ENCODE peak calls at places on chromosomes 7 and 10, in six cellular contexts. W, X, I, G, T and U are unnamed samples.

GRCh38 chr7:981793-982510 is 1.0 kb upstream of the CYP2W1 start:
- DNase-seq in I (no peak), G (no peak), W (no peak), X (no peak), T (no peak), U (no peak)

GRCh38 chr7:107842213-107842612 is 39.2 kb upstream of the SLC26A3 start:
- DNase-seq in I (no peak), X (no peak), W (no peak), T (no peak), G (no peak), U (no peak)

GRCh38 chr7:108165726-108166125 is 35.6 kb upstream of the LAMB4 start:
- DNase-seq in W (no peak), G (no peak), T (no peak), I (no peak), X (no peak), U (no peak)

GRCh38 chr7:99393363-99394187 is 14.8 kb downstream of the PDAP1 start:
- DNase-seq in X (peak; percentile 34), I (no peak), T (no peak), G (peak; percentile 67), W (peak; percentile 55), U (no peak)

GRCh38 chr7:54159088-54159487 is 383.1 kb upstream of the VSTM2A start:
- DNase-seq in T (no peak), I (no peak), W (no peak), X (no peak), G (no peak), U (no peak)

GRCh38 chr7:34652784-34653183 is 5.2 kb upstream of the NPSR1 start:
- DNase-seq in I (no peak), W (no peak), T (no peak), X (no peak), G (no peak), U (no peak)

GRCh38 chr10:9853405-9854010 is 1164.2 kb upstream of the CELF2 start:
- DNase-seq in G (peak; percentile 42), I (no peak), W (no peak), T (no peak), X (no peak), U (no peak)

GRCh38 chr7:44212581-44213184 is 11.9 kb downstream of the YKT6 start:
- DNase-seq in I (no peak), W (no peak), X (no peak), G (no peak), T (peak; percentile 38), U (no peak)

GRCh38 chr7:18429547-18429946 is 66.0 kb upstream of the HDAC9 start:
- DNase-seq in I (peak; percentile 26), X (no peak), T (no peak), W (no peak), G (no peak), U (no peak)

GRCh38 chr7:103795112-103795511 is 194.3 kb downstream of the RELN start:
- DNase-seq in I (no peak), X (no peak), T (no peak), G (no peak), W (no peak), U (no peak)

GRCh38 chr7:134778941-134779740 is at the start of gene CALD1:
- DNase-seq in G (peak; percentile 82), X (peak; percentile 57), T (peak; percentile 66), W (peak; percentile 75), I (peak; percentile 67), U (peak; percentile 27)

GRCh38 chr7:33062023-33062781 is at the start of gene NT5C3A:
- DNase-seq in X (peak; percentile 38), G (peak; percentile 28), W (no peak), T (peak; percentile 52), I (peak; percentile 49), U (peak; percentile 35)

GRCh38 chr7:155038335-155038734 is 31.8 kb upstream of the HTR5A start:
- DNase-seq in G (no peak), W (no peak), X (no peak), T (no peak), I (no peak), U (no peak)

GRCh38 chr7:132791036-132791435 is 214.8 kb upstream of the PLXNA4 start:
- DNase-seq in W (no peak), G (no peak), X (no peak), I (no peak), T (no peak), U (no peak)

GRCh38 chr10:69348824-69349541 is 67.7 kb downstream of the TACR2 start:
- DNase-seq in W (no peak), T (no peak), G (peak; percentile 64), I (peak; percentile 88), X (no peak), U (no peak)

GRCh38 chr7:155283565-155284194 is 14.0 kb upstream of the INSIG1 start:
- DNase-seq in I (no peak), X (no peak), W (no peak), G (no peak), T (no peak), U (no peak)

GRCh38 chr7:106392144-106392543 is 107.4 kb upstream of the NAMPT start:
- DNase-seq in I (no peak), G (no peak), T (no peak), X (no peak), W (no peak), U (no peak)

GRCh38 chr10:114257488-114257887 is 18.4 kb downstream of the VWA2 start:
- DNase-seq in I (no peak), T (no peak), W (no peak), X (no peak), G (no peak), U (no peak)

GRCh38 chr10:72027498-72027897 is 60.9 kb downstream of the SPOCK2 start:
- DNase-seq in G (no peak), T (no peak), W (peak; percentile 39), I (no peak), X (no peak), U (peak; percentile 58)

GRCh38 chr10:77746313-77746712 is 108.7 kb upstream of the KCNMA1 start:
- DNase-seq in G (no peak), I (peak; percentile 63), T (no peak), W (peak; percentile 12), X (no peak), U (no peak)

GRCh38 chr10:63120554-63120953 is 12.6 kb upstream of the NRBF2 start:
- DNase-seq in G (peak; percentile 54), T (no peak), I (no peak), X (no peak), W (no peak), U (no peak)

GRCh38 chr7:130894146-130895005 is 160.4 kb upstream of the KLF14 start:
- DNase-seq in T (no peak), I (peak; percentile 47), G (peak; percentile 82), X (peak; percentile 73), W (peak; percentile 81), U (peak; percentile 77)

GRCh38 chr10:133336131-133337078 is at the start of gene CALY:
- DNase-seq in T (no peak), W (no peak), X (peak; percentile 59), I (no peak), G (no peak), U (peak; percentile 66)

GRCh38 chr10:116748041-116748440 is 5.7 kb upstream of the HSPA12A start:
- DNase-seq in T (no peak), W (no peak), I (peak; percentile 50), X (no peak), G (no peak), U (peak; percentile 60)

GRCh38 chr7:90455163-90456030 is 14.0 kb upstream of the PTTG1IP2 start:
- DNase-seq in W (no peak), G (no peak), I (peak; percentile 6), X (no peak), T (no peak), U (no peak)

GRCh38 chr10:88542522-88542921 is 40.6 kb downstream of the RNLS start:
- DNase-seq in T (no peak), G (no peak), W (peak; percentile 47), X (no peak), I (no peak), U (no peak)

GRCh38 chr7:108012499-108013430 is 9.8 kb upstream of the LAMB1 start:
- DNase-seq in T (no peak), G (no peak), X (no peak), W (no peak), I (no peak), U (no peak)

DNA sequence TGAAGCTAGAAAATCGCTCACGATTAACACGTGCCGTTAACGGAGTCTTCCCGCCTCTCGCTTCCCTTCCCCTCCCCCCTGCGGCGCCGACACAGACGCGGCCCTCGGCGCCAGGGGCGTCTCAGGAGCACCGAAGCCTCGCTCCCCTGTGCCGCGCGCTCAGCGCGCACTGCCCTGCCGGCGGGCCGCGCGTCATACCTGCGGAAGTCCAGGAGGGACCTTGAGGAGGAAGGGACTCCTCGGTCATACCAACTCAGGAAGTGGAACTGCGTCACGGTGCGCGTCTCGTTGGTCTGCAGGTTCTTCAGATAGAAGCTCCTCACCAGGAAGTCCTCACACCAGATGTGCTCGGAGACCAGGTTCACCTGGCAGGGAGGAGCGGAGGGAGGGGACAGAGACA is 239.6 kb downstream of the DNAJB6 start:
- DNase-seq in X (no peak), I (no peak), W (no peak), G (no peak), T (no peak), U (peak; percentile 57)
- TF ChIP-seq POLR2A in X (no peak), I (no peak), W (no peak), G (no peak), T (no peak), U (no peak)

GRCh38 chr7:151035024-151035717 is 6.9 kb downstream of the ABCB8 start:
- DNase-seq in G (peak; percentile 59), I (no peak), W (no peak), X (no peak), T (no peak), U (no peak)

GRCh38 chr7:151035902-151036301 is 7.7 kb downstream of the ABCB8 start:
- DNase-seq in X (no peak), T (no peak), I (no peak), W (no peak), G (no peak), U (no peak)

GRCh38 chr7:151039850-151040548 is 8.3 kb upstream of the ASIC3 start:
- DNase-seq in G (no peak), I (no peak), X (no peak), T (no peak), W (no peak), U (no peak)

GRCh38 chr7:151040616-151041375 is 7.5 kb upstream of the ASIC3 start:
- DNase-seq in I (no peak), W (no peak), X (no peak), G (no peak), T (no peak), U (no peak)

GRCh38 chr7:151038951-151039849 is 9.1 kb upstream of the ASIC3 start:
- DNase-seq in X (peak; percentile 72), G (peak; percentile 87), W (peak; percentile 65), I (peak; percentile 99), T (no peak), U (no peak)
- TF ChIP-seq POLR2A in X (no peak), G (peak; percentile 33), W (no peak), I (peak; percentile 81), T (no peak), U (no peak)

DNA sequence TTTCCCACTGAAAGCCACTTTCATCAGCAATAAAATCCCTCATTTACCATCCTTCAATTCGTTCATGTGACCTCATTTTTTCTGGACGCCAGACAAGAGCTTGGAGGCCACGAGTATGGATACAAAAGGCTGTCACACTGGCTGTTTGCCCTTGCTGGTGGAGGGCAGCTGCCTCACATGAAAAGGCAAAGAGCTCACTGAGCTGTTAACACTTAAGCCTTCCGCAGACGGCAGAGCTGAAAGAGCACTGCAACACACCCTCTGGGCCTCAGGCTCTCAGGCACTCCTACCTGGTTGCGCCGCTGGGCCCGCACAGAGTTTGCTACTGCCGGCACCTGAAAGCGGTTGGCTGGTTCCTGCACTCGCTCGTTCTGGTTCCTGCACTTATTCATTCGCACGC is 193.5 kb downstream of the CFTR start:
- DNase-seq in I (no peak), W (no peak), G (peak; percentile 33), T (no peak), X (peak; percentile 35), U (peak; percentile 64)
- TF ChIP-seq POLR2A in I (no peak), W (no peak), G (no peak), T (no peak), X (no peak), U (no peak)

GRCh38 chr7:141014523-141015395 is at the start of gene MRPS33:
- DNase-seq in W (peak; percentile 94), T (peak; percentile 90), I (peak; percentile 87), G (peak; percentile 98), X (peak; percentile 94), U (peak; percentile 97)
- TF ChIP-seq POLR2A in W (peak; percentile 81), T (peak; percentile 67), I (peak; percentile 62), G (peak; percentile 64), X (no peak), U (peak; percentile 75)